ENCODE peak calls at places on chromosomes 7 and 10, in ten cellular contexts. M is neural progenitor cell; B is aorta; Q is sigmoid colon; I is GM23248; U is GM23338; Y is CD8-positive, alpha-beta memory T cell; G is cardiac muscle cell; N is A549; T is Peyer's patch. H is an unnamed sample. For H3K4me1, the result is how much of the 10 kb centered on the place peaks cover.

GRCh38 chr7:6111041-6111440 is 79.9 kb downstream of the ANKRD61 start:
- DNase-seq in M (no peak), B (peak), Q (peak), I (no peak), U (no peak), Y (no peak), G (no peak), N (no peak), T (no peak), H (no peak)

GRCh38 chr7:128713794-128714193 is 25.4 kb upstream of the CALU start:
- DNase-seq in M (no peak), B (no peak), Q (no peak), I (no peak), U (no peak), Y (no peak), G (no peak), N (no peak), T (no peak), H (no peak)

GRCh38 chr7:12719141-12719919 is 31.9 kb downstream of the ARL4A start:
- DNase-seq in M (no peak), B (no peak), Q (no peak), I (peak), U (no peak), Y (no peak), G (no peak), N (peak), T (no peak), H (no peak)

GRCh38 chr10:125550362-125550761 is 132.6 kb downstream of the TEX36 start:
- DNase-seq in M (no peak), B (no peak), Q (no peak), I (no peak), U (no peak), Y (no peak), G (no peak), N (no peak), T (no peak), H (no peak)

GRCh38 chr10:108393111-108393510 is 1228.6 kb upstream of the SORCS1 start:
- DNase-seq in M (no peak), B (no peak), Q (no peak), I (peak), U (no peak), Y (no peak), G (no peak), N (no peak), T (no peak), H (peak)

GRCh38 chr10:76973515-76974289 is 663.9 kb downstream of the KCNMA1 start:
- DNase-seq in M (no peak), B (no peak), Q (peak), I (peak), U (no peak), Y (no peak), G (no peak), N (no peak), T (no peak), H (no peak)

GRCh38 chr7:158520825-158521224 is 66.8 kb downstream of the PTPRN2 start:
- DNase-seq in M (no peak), B (no peak), Q (no peak), I (no peak), U (no peak), Y (no peak), G (no peak), N (no peak), T (no peak), H (no peak)

GRCh38 chr10:128324468-128324867 is 198.2 kb upstream of the MKI67 start:
- DNase-seq in M (no peak), B (no peak), Q (no peak), I (no peak), U (no peak), Y (no peak), G (no peak), N (no peak), T (no peak), H (no peak)

GRCh38 chr7:12796397-12797136 is 109.1 kb downstream of the ARL4A start:
- DNase-seq in M (peak), B (no peak), Q (no peak), I (no peak), U (no peak), Y (no peak), G (no peak), N (no peak), T (no peak), H (no peak)

GRCh38 chr7:43868681-43869017 is 668 bp downstream of the MRPS24 start:
- DNase-seq in M (no peak), B (no peak), Q (no peak), I (peak), U (no peak), Y (no peak), G (no peak), N (no peak), T (no peak), H (no peak)

GRCh38 chr10:58993480-58994221 is 182.8 kb upstream of the PHYHIPL start:
- DNase-seq in M (no peak), B (no peak), Q (no peak), I (no peak), U (no peak), Y (no peak), G (no peak), N (no peak), T (no peak), H (no peak)

GRCh38 chr7:158421394-158421793 is 166.2 kb downstream of the PTPRN2 start:
- DNase-seq in M (no peak), B (no peak), Q (no peak), I (no peak), U (no peak), Y (no peak), G (no peak), N (no peak), T (no peak), H (no peak)

GRCh38 chr7:75624134-75624832 is 114.5 kb downstream of the HIP1 start:
- DNase-seq in M (no peak), B (peak), Q (peak), I (peak), U (no peak), Y (no peak), G (peak), N (no peak), T (no peak), H (peak)

GRCh38 chr7:159065852-159066480 is 78.7 kb downstream of the VIPR2 start:
- DNase-seq in M (no peak), B (no peak), Q (no peak), I (no peak), U (no peak), Y (no peak), G (no peak), N (no peak), T (no peak), H (peak)

GRCh38 chr7:151642746-151643145 is 123.1 kb upstream of the RHEB start:
- DNase-seq in M (no peak), B (no peak), Q (no peak), I (no peak), U (no peak), Y (no peak), G (no peak), N (no peak), T (no peak), H (no peak)

GRCh38 chr10:335151-335800 is 200.0 kb downstream of the ZMYND11 start:
- DNase-seq in M (no peak), B (no peak), Q (no peak), I (peak), U (no peak), Y (no peak), G (no peak), N (peak), T (no peak), H (no peak)

GRCh38 chr7:38881015-38881414 is 28.0 kb downstream of the VPS41 start:
- DNase-seq in M (no peak), B (no peak), Q (no peak), I (no peak), U (peak), Y (no peak), G (no peak), N (no peak), T (no peak), H (no peak)

GRCh38 chr10:116743266-116744064 is 1.1 kb upstream of the HSPA12A start:
- DNase-seq in M (no peak), B (peak), Q (peak), I (no peak), U (no peak), Y (no peak), G (no peak), N (no peak), T (no peak), H (no peak)

GRCh38 chr10:19930936-19931859 is 115.0 kb downstream of the PLXDC2 start:
- DNase-seq in M (no peak), B (no peak), Q (peak), I (peak), U (peak), Y (no peak), G (no peak), N (no peak), T (no peak), H (no peak)

GRCh38 chr7:132251327-132251659 is 325.0 kb downstream of the PLXNA4 start:
- DNase-seq in M (peak), B (peak), Q (peak), I (no peak), U (peak), Y (no peak), G (no peak), N (no peak), T (no peak), H (peak)

GRCh38 chr7:1900847-1901246 is 230.8 kb downstream of the ELFN1 start:
- DNase-seq in M (no peak), B (peak), Q (no peak), I (no peak), U (no peak), Y (no peak), G (no peak), N (no peak), T (no peak), H (peak)

GRCh38 chr10:25159591-25159990 is 15.2 kb upstream of the GPR158 start:
- DNase-seq in M (no peak), B (no peak), Q (no peak), I (no peak), U (no peak), Y (no peak), G (no peak), N (no peak), T (no peak), H (no peak)

DNA sequence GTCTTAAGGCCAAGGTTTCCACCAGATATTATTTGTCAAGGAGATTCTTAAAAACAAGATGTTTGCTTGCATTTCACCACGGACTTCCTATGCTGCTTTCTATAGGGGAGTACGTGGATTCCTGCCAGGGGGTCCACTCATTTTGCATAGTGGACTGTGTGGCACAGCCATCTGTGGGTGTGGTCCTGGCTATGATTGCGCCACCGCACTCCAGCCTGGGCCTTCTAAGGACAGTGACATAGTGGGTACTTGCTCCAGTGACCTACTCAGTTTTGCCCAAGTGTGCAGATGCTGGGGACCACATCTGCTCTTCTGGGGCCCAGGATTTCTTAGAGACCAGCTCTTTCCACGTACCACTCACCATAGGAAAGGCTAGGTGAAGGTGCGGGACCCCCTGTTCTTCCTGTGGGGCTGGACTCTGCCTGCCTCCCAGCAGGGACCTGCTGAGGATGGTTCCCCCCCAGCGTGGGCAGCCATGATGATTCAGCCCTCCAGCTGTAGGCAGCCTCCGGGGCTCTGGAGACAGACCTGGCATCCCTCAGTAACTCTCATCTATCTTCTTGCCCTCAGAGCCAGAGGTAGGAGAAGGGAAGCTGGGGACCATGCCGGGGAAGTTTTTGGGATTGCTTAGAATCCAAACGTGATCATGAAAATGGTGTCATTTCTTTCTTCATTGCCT is 42.9 kb downstream of the HK1 start:
- DNase-seq in M (no peak), B (no peak), Q (no peak), I (peak), U (no peak), Y (no peak), G (no peak), N (no peak), T (no peak), H (no peak)
- H3K27ac ChIP-seq in M (no peak), B (no peak), Q (no peak), I (no peak), U (no peak), Y (no peak), G (no peak), N (no peak), T (no peak), H (peak)

GRCh38 chr10:31317652-31318381 is 1.2 kb upstream of the ZEB1 start:
- DNase-seq in M (peak), B (peak), Q (no peak), I (no peak), U (no peak), Y (no peak), G (no peak), N (no peak), T (peak), H (no peak)
- H3K4me1 ChIP-seq in M (under half), B (under half), Q (under half), I (half or more), U (under half), Y (under half), G (under half), N (under half), T (under half), H (under half)

GRCh38 chr7:66145404-66145843 is 30.8 kb downstream of the CRCP start:
- DNase-seq in M (no peak), B (no peak), Q (peak), I (peak), U (no peak), Y (no peak), G (peak), N (no peak), T (no peak), H (peak)

GRCh38 chr7:66146701-66147100 is 32.1 kb downstream of the CRCP start:
- DNase-seq in M (no peak), B (no peak), Q (no peak), I (peak), U (no peak), Y (no peak), G (no peak), N (no peak), T (no peak), H (no peak)

GRCh38 chr7:66152538-66153191 is 38.0 kb downstream of the CRCP start:
- DNase-seq in M (peak), B (no peak), Q (no peak), I (peak), U (peak), Y (no peak), G (peak), N (no peak), T (no peak), H (no peak)

GRCh38 chr7:66153691-66154090 is 39.0 kb downstream of the CRCP start:
- DNase-seq in M (no peak), B (peak), Q (no peak), I (no peak), U (no peak), Y (no peak), G (no peak), N (no peak), T (no peak), H (no peak)

GRCh38 chr7:66150471-66150870 is 35.8 kb downstream of the CRCP start:
- DNase-seq in M (no peak), B (no peak), Q (peak), I (peak), U (no peak), Y (no peak), G (no peak), N (no peak), T (peak), H (peak)
- H3K27ac ChIP-seq in M (no peak), B (peak), Q (peak), I (peak), U (no peak), Y (no peak), G (no peak), N (no peak), T (peak), H (peak)

DNA sequence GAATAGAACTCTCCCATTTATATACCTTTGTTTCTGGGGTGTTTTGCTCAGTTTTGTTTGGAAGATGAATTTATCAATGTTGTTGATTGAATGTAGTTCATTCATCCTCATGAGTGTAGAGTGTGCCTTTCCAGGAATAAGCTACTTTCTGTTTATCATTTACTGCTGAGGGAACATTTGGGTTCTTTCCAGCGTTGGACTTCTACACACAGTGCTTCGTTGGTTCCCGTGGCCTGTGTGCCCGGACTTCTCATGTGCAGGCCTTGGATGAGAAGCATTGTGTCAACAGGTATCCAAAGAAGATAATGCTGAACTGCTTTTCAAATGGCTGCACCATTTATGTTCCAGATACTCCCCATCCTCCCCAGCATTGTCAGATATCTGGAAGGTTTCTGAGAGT is 107.6 kb upstream of the TNS3 start:
- DNase-seq in M (no peak), B (no peak), Q (no peak), I (no peak), U (no peak), Y (no peak), G (no peak), N (no peak), T (no peak), H (no peak)
- H3K4me1 ChIP-seq in M (under half), B (under half), Q (under half), I (under half), U (under half), Y (under half), G (under half), N (under half), T (under half), H (under half)

GRCh38 chr7:4690953-4691856 is 9.1 kb downstream of the FOXK1 start:
- DNase-seq in M (no peak), B (no peak), Q (no peak), I (peak), U (no peak), Y (no peak), G (no peak), N (no peak), T (no peak), H (no peak)
- H3K27ac ChIP-seq in M (no peak), B (peak), Q (peak), I (peak), U (no peak), Y (no peak), G (no peak), N (no peak), T (no peak), H (no peak)

GRCh38 chr7:131097662-131098376 is 229.9 kb upstream of the MKLN1 start:
- DNase-seq in M (no peak), B (no peak), Q (no peak), I (no peak), U (no peak), Y (peak), G (no peak), N (no peak), T (no peak), H (no peak)

GRCh38 chr7:131103997-131104396 is 223.7 kb upstream of the MKLN1 start:
- DNase-seq in M (no peak), B (no peak), Q (no peak), I (peak), U (no peak), Y (peak), G (no peak), N (no peak), T (no peak), H (no peak)

GRCh38 chr7:131098527-131098926 is 229.1 kb upstream of the MKLN1 start:
- DNase-seq in M (no peak), B (no peak), Q (no peak), I (no peak), U (peak), Y (peak), G (no peak), N (no peak), T (no peak), H (no peak)

GRCh38 chr7:131096267-131096927 is 231.3 kb upstream of the MKLN1 start:
- DNase-seq in M (no peak), B (no peak), Q (no peak), I (no peak), U (no peak), Y (peak), G (no peak), N (no peak), T (no peak), H (no peak)

DNA sequence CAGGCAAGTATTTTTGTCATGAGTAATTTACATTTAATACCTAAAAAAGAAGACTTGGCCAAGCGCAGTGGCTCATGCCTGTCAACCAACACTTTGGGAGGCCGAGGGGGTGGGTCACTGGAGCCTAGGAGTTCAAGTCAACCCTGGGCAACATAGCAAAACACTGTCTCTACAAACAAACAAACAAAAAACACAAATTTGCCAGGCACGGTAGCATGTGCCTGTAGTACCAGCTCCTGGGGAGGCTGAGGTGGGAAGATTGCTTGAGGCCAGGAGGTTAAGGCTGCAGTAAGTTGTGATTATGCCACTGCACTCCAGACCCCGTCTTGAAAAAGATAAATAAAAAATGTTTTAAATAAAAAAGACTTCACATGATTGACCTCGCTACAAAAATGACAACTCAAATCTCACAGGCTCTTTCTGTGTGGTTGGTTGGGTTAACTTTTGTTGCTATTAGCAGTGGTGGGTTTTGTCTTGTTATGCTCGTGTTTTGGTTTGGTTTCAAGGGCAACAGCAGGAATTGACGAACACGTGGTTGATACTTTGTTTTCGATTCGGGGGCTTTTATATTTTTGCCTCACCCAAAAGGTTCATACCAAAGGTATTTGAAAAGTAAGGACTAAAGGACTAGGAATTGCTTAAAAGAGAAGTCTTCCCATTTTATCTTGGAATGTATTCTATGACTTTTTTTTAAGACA is 227.2 kb upstream of the MKLN1 start:
- DNase-seq in M (no peak), B (no peak), Q (no peak), I (no peak), U (no peak), Y (peak), G (no peak), N (no peak), T (no peak), H (no peak)
- H3K4me1 ChIP-seq in M (under half), B (under half), Q (half or more), I (under half), U (under half), Y (half or more), G (under half), N (half or more), T (under half), H (under half)

GRCh38 chr7:102111063-102111757 is 175.5 kb upstream of the SH2B2 start:
- DNase-seq in M (peak), B (no peak), Q (peak), I (no peak), U (peak), Y (no peak), G (no peak), N (no peak), T (no peak), H (no peak)

GRCh38 chr7:102111758-102112119 is 174.9 kb upstream of the SH2B2 start:
- DNase-seq in M (no peak), B (no peak), Q (peak), I (no peak), U (peak), Y (no peak), G (no peak), N (no peak), T (no peak), H (no peak)

GRCh38 chr7:102106625-102107024 is 180.0 kb upstream of the SH2B2 start:
- DNase-seq in M (no peak), B (peak), Q (peak), I (peak), U (no peak), Y (no peak), G (no peak), N (no peak), T (no peak), H (no peak)

GRCh38 chr7:102104245-102104644 is 182.4 kb upstream of the SH2B2 start:
- DNase-seq in M (no peak), B (no peak), Q (no peak), I (no peak), U (no peak), Y (no peak), G (no peak), N (no peak), T (no peak), H (no peak)

GRCh38 chr7:102107474-102108104 is 179.1 kb upstream of the SH2B2 start:
- DNase-seq in M (no peak), B (no peak), Q (peak), I (no peak), U (no peak), Y (no peak), G (no peak), N (no peak), T (peak), H (no peak)
- H3K27ac ChIP-seq in M (no peak), B (no peak), Q (no peak), I (no peak), U (no peak), Y (no peak), G (no peak), N (no peak), T (no peak), H (no peak)

H was measured in right cardiac atrium.